ENCODE peak calls at places on chromosomes 7 and 10, in six cellular contexts. F is fibroblast of lung, M is AG09319, N is BJ, U is Caco-2, D is stomach. P is an unnamed sample.

GRCh38 chr7:106484562-106484961 is 176.4 kb downstream of the CCDC71L start:
- DNase-seq in F (peak), M (no peak), N (no peak), U (no peak), D (peak), P (peak)

GRCh38 chr7:108589874-108590273 is 20.2 kb downstream of the DNAJB9 start:
- DNase-seq in F (peak), M (no peak), N (no peak), U (no peak), D (no peak), P (no peak)

GRCh38 chr7:107594961-107595737 is 15.1 kb downstream of the BCAP29 start:
- DNase-seq in F (peak), M (no peak), N (peak), U (no peak), D (no peak), P (peak)

GRCh38 chr10:28254290-28254985 is 48.4 kb downstream of the MPP7 start:
- DNase-seq in F (peak), M (no peak), N (no peak), U (no peak), D (no peak), P (peak)

GRCh38 chr7:70696139-70696782 is 435.7 kb upstream of the GALNT17 start:
- DNase-seq in F (peak), M (no peak), N (no peak), U (no peak), D (no peak), P (peak)

GRCh38 chr7:38070718-38071117 is 107.3 kb upstream of the STARD3NL start:
- DNase-seq in F (peak), M (no peak), N (no peak), U (no peak), D (no peak), P (peak)

GRCh38 chr10:22932626-22933370 is 4.9 kb downstream of the ARMC3 start:
- DNase-seq in F (no peak), M (no peak), N (no peak), U (no peak), D (no peak), P (no peak)

GRCh38 chr7:27459021-27459728 is 203.5 kb downstream of the HIBADH start:
- DNase-seq in F (no peak), M (no peak), N (no peak), U (no peak), D (no peak), P (peak)

GRCh38 chr10:58237014-58237830 is 30.5 kb downstream of the IPMK start:
- DNase-seq in F (peak), M (peak), N (peak), U (no peak), D (no peak), P (peak)

GRCh38 chr10:70740441-70741288 is 44.5 kb downstream of the TBATA start:
- DNase-seq in F (no peak), M (no peak), N (no peak), U (no peak), D (no peak), P (no peak)

GRCh38 chr7:4809691-4810090 is 34.3 kb downstream of the AP5Z1 start:
- DNase-seq in F (peak), M (no peak), N (no peak), U (no peak), D (no peak), P (no peak)

GRCh38 chr7:137081276-137081675 is 212.8 kb downstream of the CHRM2 start:
- DNase-seq in F (no peak), M (peak), N (no peak), U (no peak), D (no peak), P (peak)

GRCh38 chr7:22444181-22444966 is 55.6 kb downstream of the STEAP1B start:
- DNase-seq in F (peak), M (no peak), N (no peak), U (no peak), D (peak), P (no peak)

GRCh38 chr10:84540617-84541288 is 212.4 kb downstream of the CCSER2 start:
- DNase-seq in F (peak), M (peak), N (no peak), U (no peak), D (peak), P (peak)

GRCh38 chr10:79400567-79401004 is 44.8 kb downstream of the ZCCHC24 start:
- DNase-seq in F (no peak), M (no peak), N (no peak), U (no peak), D (peak), P (no peak)

GRCh38 chr10:49257626-49258350 is 41.2 kb upstream of the C10orf71 start:
- DNase-seq in F (no peak), M (no peak), N (no peak), U (no peak), D (no peak), P (no peak)

GRCh38 chr7:110156511-110156910 is 934.4 kb upstream of the LRRN3 start:
- DNase-seq in F (no peak), M (no peak), N (no peak), U (no peak), D (no peak), P (no peak)

GRCh38 chr10:95208702-95209391 is 14.8 kb downstream of the ACSM6 start:
- DNase-seq in F (no peak), M (no peak), N (no peak), U (no peak), D (no peak), P (no peak)
- TF ChIP-seq CTCF in F (peak), M (peak), N (peak), U (peak), D (no peak), P (peak)

DNA sequence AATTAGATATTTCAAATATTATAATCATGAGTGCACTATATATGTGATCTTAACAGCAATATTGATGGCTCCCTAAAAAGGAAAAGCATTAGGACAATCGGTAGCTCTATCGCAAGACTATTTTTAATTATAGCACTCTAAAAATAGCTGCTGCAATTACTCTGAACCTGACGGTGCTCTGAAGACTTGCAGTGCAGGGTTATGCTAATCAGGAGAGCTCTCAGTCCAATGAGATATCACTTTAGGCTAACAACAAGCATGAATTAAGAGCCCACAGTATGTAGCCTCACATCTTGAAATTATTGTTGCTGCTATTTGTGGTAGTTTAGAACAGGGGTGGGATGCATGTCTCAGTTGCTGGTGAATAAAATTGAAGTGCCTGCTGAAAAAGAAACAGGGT is 515.9 kb upstream of the AKR1E2 start:
- DNase-seq in F (no peak), M (no peak), N (no peak), U (no peak), D (no peak), P (no peak)
- TF ChIP-seq CTCF in F (no peak), M (no peak), N (no peak), U (no peak), D (no peak), P (no peak)

GRCh38 chr10:13485623-13486022 is 43.2 kb downstream of the BEND7 start:
- DNase-seq in F (no peak), M (no peak), N (no peak), U (no peak), D (no peak), P (peak)
- TF ChIP-seq CTCF in F (peak), M (peak), N (peak), U (peak), D (no peak), P (peak)

DNA sequence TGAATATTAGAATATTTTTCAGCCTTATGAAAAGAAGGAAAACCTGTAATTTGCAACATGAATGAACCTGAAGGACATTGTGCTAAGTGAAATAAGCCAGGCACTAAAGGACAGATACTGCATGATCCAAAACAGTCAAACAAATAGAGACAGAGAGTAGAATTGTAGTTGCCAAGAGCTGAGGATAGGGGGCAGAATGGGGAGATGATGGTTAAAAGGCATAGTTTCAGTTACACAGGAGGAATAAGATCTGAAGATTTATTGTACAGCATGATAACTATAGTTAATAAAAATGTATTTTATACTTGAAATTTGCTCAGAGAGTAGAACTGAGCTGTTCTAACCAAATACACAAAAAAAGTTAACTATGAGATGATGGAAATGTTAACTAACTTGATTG is 149.0 kb upstream of the TMEM106B start:
- DNase-seq in F (no peak), M (no peak), N (no peak), U (no peak), D (no peak), P (no peak)
- TF ChIP-seq CTCF in F (peak), M (peak), N (peak), U (peak), D (no peak), P (no peak)

GRCh38 chr7:140003913-140004382 is 58.8 kb downstream of the PARP12 start:
- DNase-seq in F (peak), M (peak), N (no peak), U (peak), D (peak), P (peak)
- TF ChIP-seq CTCF in F (peak), M (peak), N (peak), U (peak), D (peak), P (peak)

GRCh38 chr10:42755591-42756093 is 27.0 kb upstream of the BMS1 start:
- DNase-seq in F (no peak), M (no peak), N (no peak), U (no peak), D (no peak), P (no peak)

GRCh38 chr10:42755028-42755451 is 27.6 kb upstream of the BMS1 start:
- DNase-seq in F (no peak), M (no peak), N (no peak), U (no peak), D (no peak), P (no peak)

GRCh38 chr10:42753126-42753506 is 29.5 kb upstream of the BMS1 start:
- DNase-seq in F (peak), M (peak), N (no peak), U (peak), D (peak), P (peak)

GRCh38 chr10:42753507-42754154 is 29.0 kb upstream of the BMS1 start:
- DNase-seq in F (no peak), M (no peak), N (no peak), U (no peak), D (no peak), P (no peak)

GRCh38 chr10:42754155-42755027 is 28.2 kb upstream of the BMS1 start:
- DNase-seq in F (peak), M (no peak), N (no peak), U (no peak), D (no peak), P (no peak)
- TF ChIP-seq CTCF in F (no peak), M (no peak), N (no peak), U (peak), D (no peak), P (no peak)

GRCh38 chr10:59675812-59676211 is 33.8 kb downstream of the SLC16A9 start:
- DNase-seq in F (no peak), M (no peak), N (no peak), U (no peak), D (peak), P (no peak)
- TF ChIP-seq CTCF in F (no peak), M (peak), N (no peak), U (peak), D (no peak), P (peak)

GRCh38 chr7:31517513-31517912 is 3.6 kb downstream of the ITPRID1 start:
- DNase-seq in F (no peak), M (no peak), N (no peak), U (no peak), D (no peak), P (no peak)

GRCh38 chr7:31517103-31517502 is 3.2 kb downstream of the ITPRID1 start:
- DNase-seq in F (no peak), M (no peak), N (no peak), U (no peak), D (no peak), P (no peak)

GRCh38 chr7:31518766-31519165 is 4.9 kb downstream of the ITPRID1 start:
- DNase-seq in F (no peak), M (no peak), N (no peak), U (no peak), D (no peak), P (no peak)

GRCh38 chr7:31513790-31514189 is at the start of gene ITPRID1:
- DNase-seq in F (no peak), M (no peak), N (no peak), U (no peak), D (no peak), P (no peak)

GRCh38 chr7:31516680-31517079 is 2.8 kb downstream of the ITPRID1 start:
- DNase-seq in F (no peak), M (no peak), N (no peak), U (no peak), D (no peak), P (no peak)
- TF ChIP-seq CTCF in F (no peak), M (no peak), N (no peak), U (no peak), D (no peak), P (no peak)

GRCh38 chr7:130699686-130700085 is 13.3 kb upstream of the TSGA13 start:
- DNase-seq in F (no peak), M (no peak), N (no peak), U (no peak), D (no peak), P (no peak)

GRCh38 chr7:130700760-130701159 is 14.4 kb upstream of the TSGA13 start:
- DNase-seq in F (no peak), M (no peak), N (no peak), U (no peak), D (no peak), P (no peak)

GRCh38 chr7:130697791-130698190 is 11.4 kb upstream of the TSGA13 start:
- DNase-seq in F (no peak), M (no peak), N (no peak), U (no peak), D (no peak), P (peak)

GRCh38 chr7:130701650-130702049 is 15.3 kb upstream of the TSGA13 start:
- DNase-seq in F (no peak), M (no peak), N (no peak), U (no peak), D (no peak), P (no peak)

GRCh38 chr7:130695840-130696239 is 9.5 kb upstream of the TSGA13 start:
- DNase-seq in F (peak), M (peak), N (no peak), U (no peak), D (no peak), P (peak)
- TF ChIP-seq CTCF in F (peak), M (peak), N (peak), U (peak), D (no peak), P (peak)

GRCh38 chr7:92446869-92447238 is 428 bp upstream of the GATAD1 start:
- DNase-seq in F (no peak), M (no peak), N (no peak), U (no peak), D (no peak), P (no peak)

GRCh38 chr7:92447239-92448184 is at the start of gene GATAD1:
- DNase-seq in F (peak), M (peak), N (peak), U (peak), D (peak), P (peak)

GRCh38 chr7:92451645-92452044 is 4.4 kb downstream of the GATAD1 start:
- DNase-seq in F (no peak), M (no peak), N (no peak), U (no peak), D (no peak), P (no peak)

GRCh38 chr7:92448185-92448747 is 984 bp downstream of the GATAD1 start:
- DNase-seq in F (peak), M (no peak), N (no peak), U (peak), D (peak), P (peak)
- TF ChIP-seq CTCF in F (peak), M (peak), N (peak), U (peak), D (no peak), P (peak)

P was measured in AG10803.